ENCODE peak calls at places on chromosomes 6 and 20, in four cellular contexts. H is cardiac fibroblast, T is fibroblast of pulmonary artery, K is GM23338. W is an unnamed sample.

GRCh38 chr6:41470341-41471063 is 75.7 kb upstream of the FOXP4 start:
- DNase-seq in T (peak; percentile 63), H (peak; percentile 57), K (peak; percentile 70), W (no peak)

GRCh38 chr6:119818876-119819275 is 469.3 kb upstream of the MAN1A1 start:
- DNase-seq in T (no peak), K (no peak), H (no peak), W (no peak)

GRCh38 chr20:26208296-26209091 is 511.8 kb upstream of the ZNF337 start:
- DNase-seq in K (peak; percentile 77), T (no peak), H (no peak), W (no peak)

GRCh38 chr6:44092312-44092884 is 34.9 kb downstream of the MRPL14 start:
- DNase-seq in T (no peak), H (no peak), K (no peak), W (no peak)

GRCh38 chr6:109671721-109672120 is 19.3 kb downstream of the AK9 start:
- DNase-seq in K (no peak), T (peak; percentile 41), H (peak; percentile 25), W (no peak)

GRCh38 chr6:143973097-143973979 is 34.7 kb downstream of the PLAGL1 start:
- DNase-seq in H (no peak), T (no peak), K (peak; percentile 96), W (no peak)

GRCh38 chr20:48668451-48668946 is 159.3 kb downstream of the PREX1 start:
- DNase-seq in T (peak; percentile 71), H (peak; percentile 83), K (no peak), W (no peak)

GRCh38 chr20:51076841-51077543 is 54.1 kb upstream of the KCNG1 start:
- DNase-seq in H (no peak), T (no peak), K (no peak), W (peak; percentile 11)

GRCh38 chr6:142421285-142422202 is 119.7 kb downstream of the ADGRG6 start:
- DNase-seq in H (no peak), K (no peak), T (no peak), W (no peak)

GRCh38 chr6:160088069-160088773 is 33.4 kb upstream of the SLC22A1 start:
- DNase-seq in H (peak; percentile 86), T (peak; percentile 88), K (peak; percentile 71), W (peak; percentile 65)
- TF ChIP-seq CTCF in H (peak; percentile 92), T (peak; percentile 99), K (peak; percentile 76), W (no peak)

GRCh38 chr6:126527016-126527606 is 187.2 kb downstream of the CENPW start:
- DNase-seq in H (no peak), K (no peak), T (no peak), W (no peak)
- TF ChIP-seq CTCF in H (no peak), K (no peak), T (no peak), W (no peak)

GRCh38 chr6:4167123-4167522 is 31.7 kb upstream of the ECI2 start:
- DNase-seq in K (no peak), H (no peak), T (no peak), W (no peak)

GRCh38 chr6:4163408-4163807 is 28.0 kb upstream of the ECI2 start:
- DNase-seq in H (no peak), T (no peak), K (no peak), W (no peak)

GRCh38 chr6:4164456-4164855 is 29.1 kb upstream of the ECI2 start:
- DNase-seq in K (no peak), H (no peak), T (no peak), W (no peak)

GRCh38 chr6:4162345-4162744 is 27.0 kb upstream of the ECI2 start:
- DNase-seq in H (no peak), T (no peak), K (no peak), W (no peak)

DNA sequence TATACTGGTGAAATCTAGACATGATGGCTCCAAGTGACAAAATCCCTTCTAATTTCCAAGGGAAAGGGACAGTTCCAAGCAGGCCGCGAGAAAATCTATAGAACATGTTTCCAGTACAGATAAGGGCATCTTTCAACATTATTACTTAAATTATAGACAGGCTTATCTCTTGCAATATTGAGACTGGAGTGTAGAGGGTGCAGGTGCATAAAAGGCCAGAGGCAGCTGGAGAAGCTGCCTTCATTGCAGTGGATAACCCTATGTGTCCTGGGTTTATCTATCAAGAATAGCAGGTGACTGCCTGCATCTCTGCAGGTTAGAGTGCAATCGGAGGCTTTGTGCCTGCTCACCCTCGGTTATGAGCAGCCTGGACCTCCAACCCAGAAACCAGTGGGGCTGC is 28.7 kb upstream of the ECI2 start:
- DNase-seq in K (no peak), H (no peak), T (no peak), W (no peak)
- TF ChIP-seq CTCF in K (no peak), H (no peak), T (no peak), W (no peak)

GRCh38 chr20:16902657-16903056 is 154.5 kb downstream of the OTOR start:
- DNase-seq in H (no peak), K (no peak), T (no peak), W (no peak)

GRCh38 chr20:16904751-16905150 is 156.6 kb downstream of the OTOR start:
- DNase-seq in T (no peak), K (peak; percentile 6), H (no peak), W (no peak)
- TF ChIP-seq CTCF in T (no peak), K (peak; percentile 48), H (no peak), W (no peak)

GRCh38 chr6:37861452-37861851 is 41.9 kb downstream of the ZFAND3 start:
- DNase-seq in T (no peak), K (no peak), H (no peak), W (no peak)

GRCh38 chr6:37858363-37858762 is 38.8 kb downstream of the ZFAND3 start:
- DNase-seq in T (no peak), K (no peak), H (no peak), W (no peak)

GRCh38 chr6:37862992-37863391 is 43.5 kb downstream of the ZFAND3 start:
- DNase-seq in K (no peak), T (peak; percentile 25), H (no peak), W (no peak)

GRCh38 chr6:37862415-37862814 is 42.9 kb downstream of the ZFAND3 start:
- DNase-seq in H (no peak), T (no peak), K (peak; percentile 50), W (no peak)

DNA sequence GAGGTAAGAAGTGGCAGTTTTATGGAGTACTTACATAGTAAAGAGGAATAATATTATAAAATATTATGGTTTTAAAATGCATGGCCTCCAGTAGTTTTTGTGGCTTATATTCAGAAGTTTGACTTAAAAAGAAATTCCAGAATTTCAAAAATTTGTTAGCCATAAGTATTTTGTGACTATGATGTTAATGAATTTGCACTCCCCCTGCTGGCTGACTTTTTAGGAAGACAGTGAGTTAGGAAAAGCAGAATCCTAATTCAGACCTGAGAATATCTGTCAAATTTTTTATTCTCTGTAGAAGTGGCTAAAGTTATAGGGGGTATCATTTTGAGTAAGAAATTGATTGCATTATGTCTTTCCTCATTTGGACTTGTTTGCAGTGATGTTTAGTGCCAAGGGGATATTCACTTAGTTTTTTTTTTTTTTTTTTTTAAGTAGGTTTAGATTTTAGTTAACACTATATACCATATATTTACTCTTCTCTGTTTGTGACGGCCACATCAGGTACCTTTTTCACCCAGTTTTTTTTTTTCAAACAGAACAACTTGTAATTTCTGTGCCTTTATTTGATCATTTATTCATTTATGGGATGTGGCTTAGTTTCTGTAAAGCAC is 40.8 kb downstream of the ZFAND3 start:
- DNase-seq in K (peak; percentile 77), H (peak; percentile 67), T (peak; percentile 67), W (no peak)
- TF ChIP-seq CTCF in K (peak; percentile 52), H (peak; percentile 67), T (peak; percentile 78), W (peak; percentile 46)

DNA sequence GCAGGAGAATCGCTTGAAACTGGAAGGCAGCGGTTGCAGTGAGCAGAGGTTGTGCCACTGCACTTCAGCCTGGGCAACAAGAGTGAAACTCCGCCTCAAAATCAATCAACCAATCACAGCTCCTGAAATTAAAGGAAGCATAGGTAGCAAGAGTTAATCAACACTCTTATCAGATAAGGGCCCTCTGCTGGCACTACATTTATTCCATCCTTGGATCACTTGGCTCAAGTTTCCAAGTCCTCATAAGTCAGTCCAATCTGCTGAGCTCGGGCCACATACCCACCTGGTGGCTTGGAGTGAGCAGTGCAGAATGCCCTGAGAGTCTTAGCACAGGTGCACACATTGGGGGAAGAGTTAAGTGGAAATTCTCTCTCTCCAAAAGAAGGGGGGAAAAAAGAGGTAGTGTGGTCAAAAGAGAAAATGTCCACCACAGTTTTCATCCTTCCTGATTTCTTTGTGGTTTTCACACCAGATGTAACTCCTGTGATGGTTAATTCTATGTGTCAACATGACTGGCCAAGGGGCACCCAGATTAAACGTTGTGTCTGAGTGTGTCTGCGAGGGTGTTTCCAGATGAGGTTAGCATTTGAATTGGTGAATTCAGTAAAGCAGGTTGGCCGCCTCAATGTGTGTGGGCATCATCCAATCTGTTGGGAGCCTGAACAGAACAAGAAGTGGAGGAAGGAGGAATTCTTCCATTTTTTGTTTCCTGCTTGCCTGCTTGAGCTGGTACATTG is 14.2 kb upstream of the FAM8A1 start:
- DNase-seq in H (no peak), T (no peak), K (peak; percentile 81), W (no peak)
- TF ChIP-seq CTCF in H (peak; percentile 19), T (peak; percentile 13), K (peak; percentile 43), W (peak; percentile 14)

DNA sequence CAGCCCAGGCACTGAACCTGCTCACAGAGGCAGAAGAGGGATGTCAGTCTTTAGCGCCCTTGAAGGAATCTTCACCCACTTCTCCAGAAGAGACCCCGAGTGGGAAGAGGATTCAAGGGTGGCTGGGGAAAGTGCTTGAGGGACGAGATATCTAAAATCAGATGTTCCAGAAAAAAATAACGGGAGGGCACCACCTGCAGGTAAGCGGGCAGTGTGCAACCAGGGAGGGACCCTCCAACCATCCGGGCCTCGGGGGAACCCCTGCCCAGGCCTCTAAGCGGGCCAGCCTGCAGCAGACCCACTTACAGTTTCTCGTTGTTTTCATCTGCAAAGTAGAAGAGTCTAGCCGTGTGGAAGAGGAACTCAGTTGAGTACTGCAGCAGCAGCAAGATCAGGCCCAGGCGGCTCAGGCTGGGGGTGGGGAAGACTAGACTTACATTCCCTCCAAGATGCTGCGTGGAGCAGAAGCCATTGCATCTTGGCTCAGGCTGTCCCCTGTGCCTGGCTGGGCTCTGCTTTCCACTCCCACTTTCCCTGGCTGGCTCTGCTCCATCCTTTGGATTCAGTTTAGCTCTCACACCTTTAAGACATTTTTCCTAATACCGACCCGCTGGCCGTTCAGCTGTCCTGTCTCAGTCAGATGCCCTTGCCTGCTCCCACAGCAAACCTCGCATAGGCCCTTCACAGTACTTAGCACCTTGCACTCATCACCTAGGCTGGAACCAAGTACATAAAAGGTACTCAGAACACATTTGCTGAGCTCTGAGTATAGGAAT is 70.9 kb downstream of the TRAM2 start:
- DNase-seq in K (peak; percentile 38), H (no peak), T (no peak), W (no peak)
- TF ChIP-seq CTCF in K (peak; percentile 47), H (peak; percentile 8), T (no peak), W (no peak)

GRCh38 chr6:121106962-121107361 is 227.3 kb downstream of the TBC1D32 start:
- DNase-seq in H (no peak), T (no peak), K (no peak), W (no peak)

GRCh38 chr6:121110733-121111132 is 223.5 kb downstream of the TBC1D32 start:
- DNase-seq in T (no peak), H (no peak), K (no peak), W (no peak)

GRCh38 chr6:121105461-121105860 is 228.8 kb downstream of the TBC1D32 start:
- DNase-seq in K (peak; percentile 20), T (no peak), H (no peak), W (no peak)
- TF ChIP-seq CTCF in K (no peak), T (no peak), H (no peak), W (no peak)

GRCh38 chr6:158754738-158755137 is 64.4 kb downstream of the EZR start:
- DNase-seq in K (no peak), T (no peak), H (no peak), W (no peak)

GRCh38 chr6:158753826-158754225 is 65.3 kb downstream of the EZR start:
- DNase-seq in K (no peak), H (no peak), T (no peak), W (no peak)

GRCh38 chr6:158751192-158751591 is 68.0 kb downstream of the EZR start:
- DNase-seq in H (no peak), T (no peak), K (no peak), W (no peak)

GRCh38 chr6:158751842-158752424 is 67.2 kb downstream of the EZR start:
- DNase-seq in K (no peak), T (no peak), H (no peak), W (no peak)

GRCh38 chr6:158752613-158753012 is 66.6 kb downstream of the EZR start:
- DNase-seq in H (peak; percentile 55), T (peak; percentile 42), K (peak; percentile 48), W (peak; percentile 47)
- TF ChIP-seq CTCF in H (peak; percentile 19), T (peak; percentile 24), K (peak; percentile 56), W (no peak)